ENCODE peak calls at places on chromosomes 5 and 9, in nine cellular contexts. One of them, this sample, is unnamed.

GRCh38 chr5:3607541-3608147 is 12.0 kb downstream of the IRX1 start:
- DNase-seq in GM23248: no peak
- DNase-seq in OCI-LY7: no peak
- DNase-seq in GM23338: no peak
- DNase-seq in HCT116: no peak
- DNase-seq in SK-N-SH: no peak
- DNase-seq in PC-3: no peak
- DNase-seq in neural progenitor cell: no peak
- DNase-seq in MM.1S: no peak
- DNase-seq in this sample: no peak

GRCh38 chr5:76542887-76543690 is 80.1 kb downstream of the F2RL2 start:
- DNase-seq in GM23248: no peak
- DNase-seq in OCI-LY7: no peak
- DNase-seq in GM23338: peak; percentile 39
- DNase-seq in HCT116: no peak
- DNase-seq in SK-N-SH: no peak
- DNase-seq in PC-3: no peak
- DNase-seq in neural progenitor cell: no peak
- DNase-seq in MM.1S: peak; percentile 11
- DNase-seq in this sample: peak; percentile 19

GRCh38 chr9:130301483-130302286 is 36.1 kb downstream of the HMCN2 start:
- DNase-seq in GM23248: peak; percentile 91
- DNase-seq in OCI-LY7: no peak
- DNase-seq in GM23338: no peak
- DNase-seq in HCT116: no peak
- DNase-seq in SK-N-SH: peak; percentile 59
- DNase-seq in PC-3: no peak
- DNase-seq in neural progenitor cell: no peak
- DNase-seq in MM.1S: no peak
- DNase-seq in this sample: no peak

GRCh38 chr9:124256517-124257069 is 1.2 kb upstream of the NEK6 start:
- DNase-seq in GM23248: peak; percentile 92
- DNase-seq in OCI-LY7: peak; percentile 85
- DNase-seq in GM23338: no peak
- DNase-seq in HCT116: no peak
- DNase-seq in SK-N-SH: no peak
- DNase-seq in PC-3: peak; percentile 79
- DNase-seq in neural progenitor cell: peak; percentile 52
- DNase-seq in MM.1S: no peak
- DNase-seq in this sample: peak; percentile 54

GRCh38 chr9:12790026-12790425 is 15.2 kb downstream of the LURAP1L start:
- DNase-seq in GM23248: peak; percentile 57
- DNase-seq in OCI-LY7: no peak
- DNase-seq in GM23338: no peak
- DNase-seq in HCT116: no peak
- DNase-seq in SK-N-SH: no peak
- DNase-seq in PC-3: no peak
- DNase-seq in neural progenitor cell: no peak
- DNase-seq in MM.1S: no peak
- DNase-seq in this sample: no peak

GRCh38 chr9:5799314-5799713 is 33.6 kb downstream of the ERMP1 start:
- DNase-seq in GM23248: peak; percentile 67
- DNase-seq in OCI-LY7: peak; percentile 32
- DNase-seq in GM23338: peak; percentile 51
- DNase-seq in HCT116: peak; percentile 16
- DNase-seq in SK-N-SH: peak; percentile 38
- DNase-seq in PC-3: peak; percentile 75
- DNase-seq in neural progenitor cell: peak; percentile 21
- DNase-seq in MM.1S: no peak
- DNase-seq in this sample: peak; percentile 67

GRCh38 chr5:155004138-155004744 is 9.3 kb upstream of the KIF4B start:
- DNase-seq in GM23248: peak; percentile 38
- DNase-seq in OCI-LY7: peak; percentile 5
- DNase-seq in GM23338: peak; percentile 57
- DNase-seq in HCT116: peak; percentile 31
- DNase-seq in SK-N-SH: no peak
- DNase-seq in PC-3: peak; percentile 56
- DNase-seq in neural progenitor cell: peak; percentile 64
- DNase-seq in MM.1S: peak; percentile 17
- DNase-seq in this sample: peak; percentile 34

GRCh38 chr5:64790210-64790609 is 21.5 kb downstream of the CWC27 start:
- DNase-seq in GM23248: peak; percentile 19
- DNase-seq in OCI-LY7: no peak
- DNase-seq in GM23338: no peak
- DNase-seq in HCT116: no peak
- DNase-seq in SK-N-SH: no peak
- DNase-seq in PC-3: peak; percentile 45
- DNase-seq in neural progenitor cell: no peak
- DNase-seq in MM.1S: no peak
- DNase-seq in this sample: no peak

GRCh38 chr9:5549671-5550650 is 39.6 kb downstream of the PDCD1LG2 start:
- DNase-seq in GM23248: peak; percentile 73
- DNase-seq in OCI-LY7: no peak
- DNase-seq in GM23338: no peak
- DNase-seq in HCT116: no peak
- DNase-seq in SK-N-SH: no peak
- DNase-seq in PC-3: peak; percentile 20
- DNase-seq in neural progenitor cell: no peak
- DNase-seq in MM.1S: no peak
- DNase-seq in this sample: no peak

GRCh38 chr5:73284196-73284795 is 111.3 kb downstream of the TMEM174 start:
- DNase-seq in GM23248: no peak
- DNase-seq in OCI-LY7: no peak
- DNase-seq in GM23338: no peak
- DNase-seq in HCT116: no peak
- DNase-seq in SK-N-SH: no peak
- DNase-seq in PC-3: no peak
- DNase-seq in neural progenitor cell: no peak
- DNase-seq in MM.1S: no peak
- DNase-seq in this sample: no peak

GRCh38 chr9:14271078-14271673 is 42.8 kb downstream of the NFIB start:
- DNase-seq in GM23248: peak; percentile 19
- DNase-seq in OCI-LY7: no peak
- DNase-seq in GM23338: peak; percentile 47
- DNase-seq in HCT116: no peak
- DNase-seq in SK-N-SH: peak; percentile 59
- DNase-seq in PC-3: peak; percentile 51
- DNase-seq in neural progenitor cell: peak; percentile 43
- DNase-seq in MM.1S: no peak
- DNase-seq in this sample: peak; percentile 77

GRCh38 chr9:137643921-137644320 is 25.1 kb downstream of the EHMT1 start:
- DNase-seq in GM23248: no peak
- DNase-seq in OCI-LY7: no peak
- DNase-seq in GM23338: no peak
- DNase-seq in HCT116: no peak
- DNase-seq in SK-N-SH: no peak
- DNase-seq in PC-3: no peak
- DNase-seq in neural progenitor cell: no peak
- DNase-seq in MM.1S: no peak
- DNase-seq in this sample: no peak

GRCh38 chr5:68730220-68731010 is 363.4 kb upstream of the SLC30A5 start:
- DNase-seq in GM23248: peak; percentile 90
- DNase-seq in OCI-LY7: no peak
- DNase-seq in GM23338: no peak
- DNase-seq in HCT116: no peak
- DNase-seq in SK-N-SH: peak; percentile 62
- DNase-seq in PC-3: no peak
- DNase-seq in neural progenitor cell: no peak
- DNase-seq in MM.1S: no peak
- DNase-seq in this sample: peak; percentile 62

GRCh38 chr5:98773214-98773463 is 324 bp upstream of the RGMB start:
- DNase-seq in GM23248: no peak
- DNase-seq in OCI-LY7: no peak
- DNase-seq in GM23338: no peak
- DNase-seq in HCT116: no peak
- DNase-seq in SK-N-SH: no peak
- DNase-seq in PC-3: no peak
- DNase-seq in neural progenitor cell: no peak
- DNase-seq in MM.1S: no peak
- DNase-seq in this sample: no peak

GRCh38 chr5:98775246-98775961 is 1.9 kb downstream of the RGMB start:
- DNase-seq in GM23248: no peak
- DNase-seq in OCI-LY7: no peak
- DNase-seq in GM23338: no peak
- DNase-seq in HCT116: no peak
- DNase-seq in SK-N-SH: no peak
- DNase-seq in PC-3: no peak
- DNase-seq in neural progenitor cell: peak; percentile 79
- DNase-seq in MM.1S: no peak
- DNase-seq in this sample: no peak

GRCh38 chr5:98773464-98774191 is at the start of gene RGMB:
- DNase-seq in GM23248: peak; percentile 100
- DNase-seq in OCI-LY7: peak; percentile 95
- DNase-seq in GM23338: peak; percentile 99
- DNase-seq in HCT116: peak; percentile 98
- DNase-seq in SK-N-SH: peak; percentile 97
- DNase-seq in PC-3: peak; percentile 99
- DNase-seq in neural progenitor cell: peak; percentile 99
- DNase-seq in MM.1S: peak; percentile 94
- DNase-seq in this sample: peak; percentile 98

GRCh38 chr5:98775962-98776687 is 2.7 kb downstream of the RGMB start:
- DNase-seq in GM23248: peak; percentile 87
- DNase-seq in OCI-LY7: no peak
- DNase-seq in GM23338: no peak
- DNase-seq in HCT116: no peak
- DNase-seq in SK-N-SH: no peak
- DNase-seq in PC-3: peak; percentile 83
- DNase-seq in neural progenitor cell: no peak
- DNase-seq in MM.1S: no peak
- DNase-seq in this sample: no peak

GRCh38 chr5:98774192-98775046 is 956 bp downstream of the RGMB start:
- DNase-seq in GM23248: peak; percentile 72
- DNase-seq in OCI-LY7: peak; percentile 70
- DNase-seq in GM23338: peak; percentile 85
- DNase-seq in HCT116: no peak
- DNase-seq in SK-N-SH: peak; percentile 70
- DNase-seq in PC-3: peak; percentile 84
- DNase-seq in neural progenitor cell: peak; percentile 87
- DNase-seq in MM.1S: peak; percentile 65
- DNase-seq in this sample: peak; percentile 85
- TF ChIP-seq EZH2phosphoT487 in GM23248: no peak
- TF ChIP-seq EZH2phosphoT487 in OCI-LY7: no peak
- TF ChIP-seq EZH2phosphoT487 in GM23338: no peak
- TF ChIP-seq EZH2phosphoT487 in HCT116: no peak
- TF ChIP-seq EZH2phosphoT487 in SK-N-SH: no peak
- TF ChIP-seq EZH2phosphoT487 in PC-3: no peak
- TF ChIP-seq EZH2phosphoT487 in neural progenitor cell: peak; percentile 29
- TF ChIP-seq EZH2phosphoT487 in MM.1S: no peak
- TF ChIP-seq EZH2phosphoT487 in this sample: no peak

GRCh38 chr9:38066907-38067610 is 2.0 kb downstream of the SHB start:
- DNase-seq in GM23248: peak; percentile 63
- DNase-seq in OCI-LY7: no peak
- DNase-seq in GM23338: peak; percentile 45
- DNase-seq in HCT116: no peak
- DNase-seq in SK-N-SH: no peak
- DNase-seq in PC-3: peak; percentile 16
- DNase-seq in neural progenitor cell: peak; percentile 42
- DNase-seq in MM.1S: no peak
- DNase-seq in this sample: peak; percentile 46

GRCh38 chr9:38067892-38068615 is 973 bp downstream of the SHB start:
- DNase-seq in GM23248: peak; percentile 53
- DNase-seq in OCI-LY7: no peak
- DNase-seq in GM23338: peak; percentile 38
- DNase-seq in HCT116: no peak
- DNase-seq in SK-N-SH: peak; percentile 64
- DNase-seq in PC-3: no peak
- DNase-seq in neural progenitor cell: peak; percentile 62
- DNase-seq in MM.1S: no peak
- DNase-seq in this sample: peak; percentile 42

GRCh38 chr9:38068866-38069628 is at the start of gene SHB:
- DNase-seq in GM23248: peak; percentile 87
- DNase-seq in OCI-LY7: peak; percentile 62
- DNase-seq in GM23338: peak; percentile 79
- DNase-seq in HCT116: no peak
- DNase-seq in SK-N-SH: peak; percentile 95
- DNase-seq in PC-3: peak; percentile 59
- DNase-seq in neural progenitor cell: peak; percentile 92
- DNase-seq in MM.1S: peak; percentile 81
- DNase-seq in this sample: peak; percentile 91

GRCh38 chr9:38067611-38067891 is 1.5 kb downstream of the SHB start:
- DNase-seq in GM23248: peak; percentile 61
- DNase-seq in OCI-LY7: no peak
- DNase-seq in GM23338: peak; percentile 43
- DNase-seq in HCT116: no peak
- DNase-seq in SK-N-SH: peak; percentile 56
- DNase-seq in PC-3: no peak
- DNase-seq in neural progenitor cell: peak; percentile 55
- DNase-seq in MM.1S: no peak
- DNase-seq in this sample: no peak

DNA sequence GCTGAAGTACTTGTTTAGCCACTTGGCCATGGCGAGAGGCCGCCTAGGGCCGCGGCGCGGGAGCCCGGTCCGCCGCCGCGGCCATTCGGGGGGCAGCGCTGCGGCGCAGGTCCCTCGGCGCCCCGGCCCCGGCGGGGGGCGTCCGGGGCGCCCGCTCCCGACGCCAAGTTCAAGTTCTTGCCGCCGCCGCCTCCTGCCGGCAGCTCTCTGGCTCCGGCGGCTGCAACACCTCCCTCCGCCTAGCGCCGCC is 486 bp downstream of the SHB start:
- DNase-seq in GM23248: peak; percentile 82
- DNase-seq in OCI-LY7: peak; percentile 30
- DNase-seq in GM23338: peak; percentile 51
- DNase-seq in HCT116: no peak
- DNase-seq in SK-N-SH: peak; percentile 76
- DNase-seq in PC-3: peak; percentile 29
- DNase-seq in neural progenitor cell: no peak
- DNase-seq in MM.1S: peak; percentile 51
- DNase-seq in this sample: peak; percentile 82
- TF ChIP-seq EZH2phosphoT487 in GM23248: no peak
- TF ChIP-seq EZH2phosphoT487 in OCI-LY7: no peak
- TF ChIP-seq EZH2phosphoT487 in GM23338: no peak
- TF ChIP-seq EZH2phosphoT487 in HCT116: no peak
- TF ChIP-seq EZH2phosphoT487 in SK-N-SH: no peak
- TF ChIP-seq EZH2phosphoT487 in PC-3: no peak
- TF ChIP-seq EZH2phosphoT487 in neural progenitor cell: peak; percentile 1
- TF ChIP-seq EZH2phosphoT487 in MM.1S: no peak
- TF ChIP-seq EZH2phosphoT487 in this sample: no peak

GRCh38 chr9:93114169-93114983 is 18.4 kb downstream of the CARD19 start:
- DNase-seq in GM23248: no peak
- DNase-seq in OCI-LY7: no peak
- DNase-seq in GM23338: no peak
- DNase-seq in HCT116: no peak
- DNase-seq in SK-N-SH: no peak
- DNase-seq in PC-3: no peak
- DNase-seq in neural progenitor cell: no peak
- DNase-seq in MM.1S: no peak
- DNase-seq in this sample: no peak
- TF ChIP-seq EZH2phosphoT487 in GM23248: no peak
- TF ChIP-seq EZH2phosphoT487 in OCI-LY7: no peak
- TF ChIP-seq EZH2phosphoT487 in GM23338: no peak
- TF ChIP-seq EZH2phosphoT487 in HCT116: no peak
- TF ChIP-seq EZH2phosphoT487 in SK-N-SH: no peak
- TF ChIP-seq EZH2phosphoT487 in PC-3: no peak
- TF ChIP-seq EZH2phosphoT487 in neural progenitor cell: no peak
- TF ChIP-seq EZH2phosphoT487 in MM.1S: no peak
- TF ChIP-seq EZH2phosphoT487 in this sample: no peak

DNA sequence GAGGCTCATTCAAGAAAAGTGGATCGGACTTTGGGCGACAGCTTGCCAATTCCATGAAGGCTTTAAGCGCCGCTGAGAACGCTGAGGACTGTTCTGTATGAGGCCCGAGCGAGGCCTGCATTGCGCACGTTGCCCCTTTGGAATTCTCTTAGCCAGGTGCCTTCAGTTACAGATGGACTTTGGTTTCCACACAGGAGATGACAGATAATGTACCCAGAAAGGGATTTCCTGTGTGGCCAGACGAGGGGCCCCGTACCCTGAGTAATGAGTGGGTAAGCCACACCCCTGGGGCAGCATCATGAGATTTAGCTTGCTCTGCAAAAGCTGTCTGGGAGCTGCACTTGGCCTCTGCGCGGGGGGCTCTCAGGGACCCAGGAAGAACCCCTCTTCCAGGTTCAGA is 179.9 kb downstream of the OLFM1 start:
- DNase-seq in GM23248: no peak
- DNase-seq in OCI-LY7: no peak
- DNase-seq in GM23338: no peak
- DNase-seq in HCT116: no peak
- DNase-seq in SK-N-SH: no peak
- DNase-seq in PC-3: no peak
- DNase-seq in neural progenitor cell: no peak
- DNase-seq in MM.1S: no peak
- DNase-seq in this sample: peak; percentile 49
- TF ChIP-seq EZH2phosphoT487 in GM23248: no peak
- TF ChIP-seq EZH2phosphoT487 in OCI-LY7: no peak
- TF ChIP-seq EZH2phosphoT487 in GM23338: no peak
- TF ChIP-seq EZH2phosphoT487 in HCT116: no peak
- TF ChIP-seq EZH2phosphoT487 in SK-N-SH: no peak
- TF ChIP-seq EZH2phosphoT487 in PC-3: no peak
- TF ChIP-seq EZH2phosphoT487 in neural progenitor cell: no peak
- TF ChIP-seq EZH2phosphoT487 in MM.1S: no peak
- TF ChIP-seq EZH2phosphoT487 in this sample: no peak

This sample was measured in hepatocyte.